ENCODE peak calls at places on chromosomes 4 and X, in five cellular contexts. One of them, this sample, is unnamed. For H3K4me1, the result is how much of the 10 kb centered on the place peaks cover.

GRCh38 chrX:154132366-154132765 is 11.7 kb upstream of the OPN1LW start:
- DNase-seq in H9: no peak
- DNase-seq in trophoblast cell: no peak
- DNase-seq in H1: no peak
- DNase-seq in neuronal stem cell: no peak
- DNase-seq in this sample: no peak

GRCh38 chrX:53445977-53446376 is 11.8 kb upstream of the HSD17B10 start:
- DNase-seq in H9: peak
- DNase-seq in neuronal stem cell: no peak
- DNase-seq in trophoblast cell: peak
- DNase-seq in H1: peak
- DNase-seq in this sample: peak

GRCh38 chr4:41709844-41710481 is 38.6 kb downstream of the PHOX2B start:
- DNase-seq in H1: no peak
- DNase-seq in H9: no peak
- DNase-seq in trophoblast cell: no peak
- DNase-seq in neuronal stem cell: no peak
- DNase-seq in this sample: peak

GRCh38 chrX:129565046-129565649 is 25.1 kb downstream of the OCRL start:
- DNase-seq in H9: peak
- DNase-seq in trophoblast cell: no peak
- DNase-seq in neuronal stem cell: no peak
- DNase-seq in H1: no peak
- DNase-seq in this sample: no peak

GRCh38 chr4:10917475-10918103 is 233.0 kb upstream of the CLNK start:
- DNase-seq in H9: no peak
- DNase-seq in neuronal stem cell: no peak
- DNase-seq in trophoblast cell: no peak
- DNase-seq in H1: no peak
- DNase-seq in this sample: no peak

GRCh38 chrX:123173833-123174232 is 10.2 kb upstream of the GRIA3 start:
- DNase-seq in neuronal stem cell: no peak
- DNase-seq in trophoblast cell: no peak
- DNase-seq in H9: no peak
- DNase-seq in H1: no peak
- DNase-seq in this sample: no peak

GRCh38 chr4:140744421-140744820 is 11.8 kb downstream of the TBC1D9 start:
- DNase-seq in trophoblast cell: no peak
- DNase-seq in neuronal stem cell: no peak
- DNase-seq in H9: no peak
- DNase-seq in H1: no peak
- DNase-seq in this sample: no peak

GRCh38 chrX:105210258-105210657 is 10.2 kb downstream of the TEX13A start:
- DNase-seq in trophoblast cell: no peak
- DNase-seq in H9: no peak
- DNase-seq in neuronal stem cell: no peak
- DNase-seq in H1: no peak
- DNase-seq in this sample: no peak

GRCh38 chr4:78618426-78618825 is 66.9 kb downstream of the ANXA3 start:
- DNase-seq in H9: no peak
- DNase-seq in H1: no peak
- DNase-seq in neuronal stem cell: no peak
- DNase-seq in trophoblast cell: peak
- DNase-seq in this sample: no peak

GRCh38 chr4:112144546-112145325 is 518 bp upstream of the FAM241A start:
- DNase-seq in neuronal stem cell: no peak
- DNase-seq in H9: no peak
- DNase-seq in trophoblast cell: no peak
- DNase-seq in H1: no peak
- DNase-seq in this sample: no peak

GRCh38 chrX:47662144-47662657 is 3.2 kb upstream of the UXT start:
- DNase-seq in neuronal stem cell: no peak
- DNase-seq in trophoblast cell: peak
- DNase-seq in H9: no peak
- DNase-seq in H1: no peak
- DNase-seq in this sample: peak

GRCh38 chr4:67380154-67380553 is 165.1 kb downstream of the CENPC start:
- DNase-seq in neuronal stem cell: no peak
- DNase-seq in H9: no peak
- DNase-seq in H1: no peak
- DNase-seq in trophoblast cell: no peak
- DNase-seq in this sample: no peak

DNA sequence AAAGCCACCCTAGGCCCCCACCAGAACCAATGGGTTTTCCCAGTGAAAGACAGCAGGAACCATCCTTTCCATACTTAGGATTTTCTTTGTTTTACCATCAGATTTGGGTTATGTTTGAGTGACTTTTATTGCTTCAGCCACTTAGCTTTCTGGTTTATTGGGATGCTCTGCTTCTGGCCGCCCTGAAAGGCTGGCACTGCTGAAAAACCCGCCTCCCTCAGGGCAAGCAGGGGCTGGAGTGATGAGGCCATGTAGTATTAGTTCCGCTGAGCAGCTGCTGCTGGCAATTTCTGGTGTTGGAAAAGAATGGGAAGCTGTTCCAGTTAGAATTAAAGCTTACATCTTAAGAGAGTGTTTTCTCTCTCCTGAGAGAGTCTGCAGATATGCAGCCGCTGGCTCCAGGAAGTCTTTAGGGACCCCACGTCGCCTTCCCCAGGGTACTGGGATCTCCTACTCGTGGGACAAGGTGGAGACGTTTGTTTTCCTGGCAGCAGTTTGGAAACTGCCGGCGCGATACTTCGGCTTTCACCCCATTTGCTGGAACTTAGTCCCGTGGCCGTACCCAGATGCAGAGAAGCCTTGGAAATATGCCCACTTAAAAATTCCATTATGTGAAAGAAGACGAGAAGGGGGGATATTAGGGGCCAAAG is 72.4 kb downstream of the TMEM131L start:
- DNase-seq in H1: no peak
- DNase-seq in neuronal stem cell: no peak
- DNase-seq in trophoblast cell: no peak
- DNase-seq in H9: no peak
- DNase-seq in this sample: no peak
- H3K4me1 ChIP-seq in H1: under half
- H3K4me1 ChIP-seq in neuronal stem cell: under half
- H3K4me1 ChIP-seq in trophoblast cell: under half
- H3K4me1 ChIP-seq in H9: under half
- H3K4me1 ChIP-seq in this sample: under half

GRCh38 chr4:165765053-165765452 is 108.0 kb upstream of the TLL1 start:
- DNase-seq in neuronal stem cell: no peak
- DNase-seq in trophoblast cell: no peak
- DNase-seq in H1: no peak
- DNase-seq in H9: no peak
- DNase-seq in this sample: no peak

GRCh38 chr4:165768281-165768680 is 104.8 kb upstream of the TLL1 start:
- DNase-seq in H1: no peak
- DNase-seq in trophoblast cell: no peak
- DNase-seq in H9: no peak
- DNase-seq in neuronal stem cell: no peak
- DNase-seq in this sample: no peak

GRCh38 chr4:165767671-165768070 is 105.4 kb upstream of the TLL1 start:
- DNase-seq in trophoblast cell: no peak
- DNase-seq in H9: no peak
- DNase-seq in H1: no peak
- DNase-seq in neuronal stem cell: no peak
- DNase-seq in this sample: no peak

GRCh38 chr4:165766976-165767375 is 106.1 kb upstream of the TLL1 start:
- DNase-seq in H9: no peak
- DNase-seq in trophoblast cell: no peak
- DNase-seq in neuronal stem cell: no peak
- DNase-seq in H1: no peak
- DNase-seq in this sample: no peak

DNA sequence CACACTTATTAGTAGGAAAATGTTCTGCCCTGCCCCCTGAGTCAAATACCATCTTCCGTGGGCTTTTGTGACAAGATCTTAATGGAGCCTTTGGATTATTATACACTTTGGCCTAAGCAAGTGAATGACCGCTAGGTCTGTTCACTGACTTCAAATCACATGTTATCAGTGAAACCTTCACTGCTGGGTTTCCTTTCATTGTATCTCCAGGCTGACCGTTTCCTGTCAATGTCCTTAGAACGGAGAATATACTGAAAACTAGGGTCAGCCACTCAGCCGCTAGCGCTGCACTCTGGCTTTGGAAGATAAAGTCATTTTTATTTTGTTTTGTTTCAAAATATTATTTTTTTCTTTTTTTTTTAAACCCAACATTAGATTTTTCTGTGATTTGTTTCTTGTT is 107.0 kb upstream of the TLL1 start:
- DNase-seq in H9: no peak
- DNase-seq in trophoblast cell: no peak
- DNase-seq in neuronal stem cell: no peak
- DNase-seq in H1: no peak
- DNase-seq in this sample: no peak
- H2BK12ac ChIP-seq in H9: no peak
- H2BK12ac ChIP-seq in trophoblast cell: no peak
- H2BK12ac ChIP-seq in neuronal stem cell: no peak
- H2BK12ac ChIP-seq in H1: no peak
- H2BK12ac ChIP-seq in this sample: no peak

GRCh38 chr4:2798399-2799301 is 5.8 kb downstream of the SH3BP2 start:
- DNase-seq in trophoblast cell: no peak
- DNase-seq in neuronal stem cell: no peak
- DNase-seq in H1: no peak
- DNase-seq in H9: no peak
- DNase-seq in this sample: peak
- H3K4me1 ChIP-seq in trophoblast cell: under half
- H3K4me1 ChIP-seq in neuronal stem cell: under half
- H3K4me1 ChIP-seq in H1: under half
- H3K4me1 ChIP-seq in H9: under half
- H3K4me1 ChIP-seq in this sample: half or more

DNA sequence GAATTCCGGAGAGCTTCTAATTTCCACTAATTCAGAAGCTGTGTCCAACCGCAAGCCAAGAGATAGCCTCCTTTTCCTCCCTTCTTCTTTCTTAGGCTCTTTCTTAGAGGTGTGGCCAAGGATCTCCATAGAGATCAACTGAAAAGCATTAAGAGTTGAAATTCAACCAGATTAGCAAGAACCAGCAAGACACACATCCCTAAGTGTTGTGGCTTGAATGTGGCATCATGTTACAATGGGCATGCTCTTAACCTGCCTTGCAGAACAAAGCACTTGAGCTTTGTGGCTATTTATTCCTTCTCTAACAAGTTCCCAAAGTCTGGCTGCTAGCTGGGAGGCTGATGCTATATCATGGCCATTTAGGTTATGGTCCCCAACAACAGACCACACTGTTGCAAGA is 10.4 kb downstream of the ANOS1 start:
- DNase-seq in H1: no peak
- DNase-seq in trophoblast cell: no peak
- DNase-seq in neuronal stem cell: no peak
- DNase-seq in H9: peak
- DNase-seq in this sample: no peak
- H2BK12ac ChIP-seq in H1: no peak
- H2BK12ac ChIP-seq in trophoblast cell: no peak
- H2BK12ac ChIP-seq in neuronal stem cell: no peak
- H2BK12ac ChIP-seq in H9: no peak
- H2BK12ac ChIP-seq in this sample: no peak

DNA sequence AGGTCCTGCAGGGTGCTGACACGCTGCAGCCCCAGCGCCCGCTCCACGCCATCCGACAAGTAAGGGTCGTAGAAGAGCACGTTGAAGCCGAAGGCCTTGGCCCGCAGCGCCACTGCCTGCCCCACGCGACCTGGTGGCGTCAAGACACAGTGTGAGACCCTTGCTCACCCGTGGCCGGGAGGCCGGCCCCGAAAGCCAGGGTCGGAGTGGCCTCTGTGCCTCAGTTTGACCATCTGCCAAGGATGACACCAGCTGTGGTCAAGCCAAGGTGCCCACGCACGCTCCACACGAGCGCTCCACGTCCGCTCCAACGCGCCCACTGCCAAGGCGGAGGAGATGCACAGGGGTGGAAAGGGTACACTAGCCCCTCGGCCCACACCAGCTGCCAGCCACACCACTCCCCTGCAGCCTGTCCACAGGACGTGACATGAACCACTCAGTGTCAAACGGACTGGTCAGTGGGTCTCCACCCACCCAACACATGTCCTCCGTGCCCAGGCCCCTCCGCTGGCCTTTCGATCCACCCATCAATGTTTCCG is 32.8 kb downstream of the CTBP1 start:
- DNase-seq in neuronal stem cell: no peak
- DNase-seq in H1: no peak
- DNase-seq in trophoblast cell: no peak
- DNase-seq in H9: no peak
- DNase-seq in this sample: no peak
- H3K4me1 ChIP-seq in neuronal stem cell: under half
- H3K4me1 ChIP-seq in H1: under half
- H3K4me1 ChIP-seq in trophoblast cell: under half
- H3K4me1 ChIP-seq in H9: under half
- H3K4me1 ChIP-seq in this sample: under half

DNA sequence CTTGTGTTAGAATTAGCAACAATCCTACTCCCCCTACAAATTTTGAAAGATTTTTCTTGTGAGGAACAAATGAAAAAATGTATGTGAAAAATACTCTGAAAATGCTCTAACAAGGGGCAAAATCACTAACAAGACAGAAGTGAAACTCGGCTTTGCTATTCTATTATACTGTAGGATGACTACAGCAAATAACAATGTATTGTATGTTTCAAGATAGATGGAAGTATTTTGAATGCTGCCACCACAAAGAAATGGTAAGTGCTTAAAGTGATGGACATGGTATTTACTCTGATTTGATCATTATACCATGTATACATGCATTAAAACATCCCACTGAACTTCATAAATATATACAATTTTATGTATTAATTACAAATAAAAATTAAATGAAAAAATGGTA is 192.8 kb downstream of the SPOCK3 start:
- DNase-seq in H1: no peak
- DNase-seq in H9: no peak
- DNase-seq in trophoblast cell: no peak
- DNase-seq in neuronal stem cell: no peak
- DNase-seq in this sample: no peak
- H2BK12ac ChIP-seq in H1: no peak
- H2BK12ac ChIP-seq in H9: no peak
- H2BK12ac ChIP-seq in trophoblast cell: no peak
- H2BK12ac ChIP-seq in neuronal stem cell: no peak
- H2BK12ac ChIP-seq in this sample: no peak